ENCODE peak calls at places on chromosome 11, in seven cellular contexts. X is T-cell; Z is activated CD4-positive, alpha-beta T cell treated with anti-CD3 and anti-CD28 coated beads for 4 hours; Y is T1000; T is GM04503; S is DMS 273 treated with DMSO at 0.1 percent for 48 hours; V is activated T-helper 1 cell treated with Interleukin-2 at 50 U/mL for 16 hours. D is an unnamed sample.

GRCh38 chr11:105937331-105937730 is 84.7 kb downstream of the MSANTD4 start:
- DNase-seq in T (no peak), X (no peak), S (no peak), Y (no peak), Z (no peak), V (no peak), D (no peak)

GRCh38 chr11:80970016-80970516 is 1529.2 kb upstream of the TENM4 start:
- DNase-seq in S (no peak), T (peak), Y (no peak), V (no peak), Z (no peak), X (no peak), D (no peak)

GRCh38 chr11:114762437-114762836 is 84.1 kb downstream of the NXPE2 start:
- DNase-seq in Y (no peak), Z (no peak), S (peak), V (no peak), T (peak), X (no peak), D (no peak)

GRCh38 chr11:66717925-66718319 is 11.1 kb downstream of the SPTBN2 start:
- DNase-seq in V (no peak), X (no peak), Z (no peak), T (no peak), Y (no peak), S (no peak), D (no peak)

GRCh38 chr11:91686700-91687099 is 537.9 kb upstream of the FAT3 start:
- DNase-seq in S (no peak), Y (no peak), Z (no peak), T (no peak), X (no peak), V (no peak), D (no peak)

GRCh38 chr11:62153087-62153395 is 29.2 kb downstream of the INCENP start:
- DNase-seq in V (no peak), X (no peak), S (no peak), Y (no peak), T (no peak), Z (no peak), D (no peak)

GRCh38 chr11:15893080-15893492 is 463.3 kb downstream of the SOX6 start:
- DNase-seq in Z (no peak), V (no peak), X (no peak), S (no peak), Y (no peak), T (peak), D (no peak)

GRCh38 chr11:7826316-7826715 is 29.6 kb upstream of the OR5P2 start:
- DNase-seq in S (no peak), X (no peak), V (no peak), Y (no peak), T (no peak), Z (no peak), D (no peak)

GRCh38 chr11:43518407-43519165 is 159.9 kb downstream of the TTC17 start:
- DNase-seq in Z (no peak), V (no peak), X (no peak), Y (no peak), S (no peak), T (no peak), D (no peak)

GRCh38 chr11:28760676-28761390 is 652.6 kb downstream of the METTL15 start:
- DNase-seq in S (no peak), Z (no peak), Y (no peak), X (no peak), T (no peak), V (no peak), D (no peak)

GRCh38 chr11:133842053-133842452 is 3.3 kb downstream of the SPATA19 start:
- DNase-seq in T (no peak), V (no peak), Z (no peak), Y (no peak), S (no peak), X (no peak), D (no peak)

GRCh38 chr11:104623518-104623917 is 274.7 kb downstream of the CASP12 start:
- DNase-seq in Y (no peak), V (no peak), S (no peak), Z (no peak), X (no peak), T (peak), D (no peak)

GRCh38 chr11:116312560-116313340 is 460.0 kb downstream of the BUD13 start:
- DNase-seq in Y (no peak), Z (no peak), X (no peak), V (no peak), T (no peak), S (peak), D (no peak)

GRCh38 chr11:112797653-112798293 is 163.4 kb upstream of the NCAM1 start:
- DNase-seq in X (no peak), T (peak), Y (no peak), Z (no peak), S (no peak), V (no peak), D (no peak)